ENCODE peak calls at places on chromosomes 4 and X, in nine cellular contexts. I is choroid plexus epithelial cell, G is prostate gland, O is MM.1S, E is BE2C, R is GM12865, Q is fibroblast of lung, U is OCI-LY7, P is GM23338. H is an unnamed sample.

GRCh38 chr4:185669288-185669687 is 134.0 kb upstream of the PDLIM3 start:
- DNase-seq in I (no peak), Q (no peak), P (no peak), R (no peak), G (no peak), U (no peak), E (no peak), O (no peak), H (no peak)

GRCh38 chrX:43836435-43837184 is 45.6 kb downstream of the MAOB start:
- DNase-seq in Q (peak), P (peak), O (no peak), U (peak), R (peak), G (no peak), E (no peak), I (peak), H (peak)

GRCh38 chrX:19881559-19881958 is 5.8 kb downstream of the SH3KBP1 start:
- DNase-seq in Q (no peak), P (no peak), O (no peak), I (no peak), G (no peak), U (no peak), R (no peak), E (no peak), H (no peak)

GRCh38 chrX:127038065-127038464 is 218.5 kb downstream of the PRR32 start:
- DNase-seq in G (no peak), I (no peak), O (peak), R (no peak), Q (no peak), U (no peak), P (peak), E (no peak), H (no peak)

GRCh38 chr4:164779811-164780216 is 25.9 kb downstream of the SMIM31 start:
- DNase-seq in I (peak), U (peak), E (peak), P (peak), Q (peak), G (peak), R (peak), O (peak), H (peak)

GRCh38 chr4:27024807-27025206 is 164.2 kb downstream of the STIM2 start:
- DNase-seq in P (no peak), G (no peak), Q (no peak), O (no peak), U (no peak), R (no peak), I (peak), E (no peak), H (no peak)

GRCh38 chr4:166146806-166147540 is 273.9 kb downstream of the TLL1 start:
- DNase-seq in U (no peak), Q (no peak), P (no peak), O (no peak), E (no peak), R (no peak), I (no peak), G (no peak), H (no peak)

GRCh38 chr4:76341063-76341462 is 34.5 kb downstream of the STBD1 start:
- DNase-seq in G (no peak), R (no peak), Q (peak), O (no peak), E (no peak), P (no peak), I (peak), U (no peak), H (peak)

GRCh38 chr4:16224669-16225068 is 1.6 kb downstream of the TAPT1 start:
- DNase-seq in E (no peak), G (no peak), U (no peak), Q (peak), P (no peak), R (no peak), I (no peak), O (no peak), H (no peak)

GRCh38 chr4:95694411-95694810 is 145.5 kb upstream of the PDHA2 start:
- DNase-seq in P (no peak), Q (no peak), G (no peak), U (no peak), O (no peak), I (no peak), E (no peak), R (no peak), H (no peak)

GRCh38 chr4:82851902-82852750 is 38.8 kb downstream of the SEC31A start:
- DNase-seq in I (peak), U (peak), R (peak), P (peak), Q (peak), G (no peak), E (no peak), O (peak), H (peak)

GRCh38 chr4:40719008-40719623 is 30.6 kb upstream of the NSUN7 start:
- DNase-seq in E (no peak), I (peak), R (peak), O (peak), P (peak), U (peak), G (peak), Q (peak), H (peak)

GRCh38 chr4:81722229-81722900 is 250.7 kb upstream of the RASGEF1B start:
- DNase-seq in P (no peak), R (no peak), I (no peak), Q (no peak), E (no peak), U (no peak), O (no peak), G (no peak), H (no peak)

GRCh38 chrX:54721424-54721823 is 76.6 kb downstream of the ITIH6 start:
- DNase-seq in O (no peak), G (no peak), Q (no peak), R (no peak), I (no peak), E (no peak), P (no peak), U (no peak), H (no peak)

GRCh38 chr4:180449395-180449956 is 1793.7 kb upstream of the TENM3 start:
- DNase-seq in G (no peak), I (peak), Q (peak), P (peak), E (peak), O (peak), U (peak), R (peak), H (no peak)

GRCh38 chrX:121876316-121876715 is 828.9 kb downstream of the GLUD2 start:
- DNase-seq in I (peak), U (no peak), P (peak), G (no peak), R (no peak), O (no peak), Q (no peak), E (no peak), H (peak)

GRCh38 chr4:140309124-140309870 is 64.1 kb upstream of the SCOC start:
- DNase-seq in I (peak), Q (peak), O (peak), G (no peak), R (no peak), E (no peak), U (no peak), P (peak), H (peak)

GRCh38 chr4:138938371-138938699 is 77.2 kb upstream of the NOCT start:
- DNase-seq in Q (peak), I (peak), G (no peak), O (peak), U (peak), P (peak), E (no peak), R (peak), H (peak)

GRCh38 chr4:89356086-89356485 is 48.5 kb upstream of the GPRIN3 start:
- DNase-seq in P (no peak), E (no peak), O (no peak), G (no peak), Q (no peak), U (no peak), I (no peak), R (no peak), H (no peak)

GRCh38 chr4:155571184-155571944 is 95.3 kb upstream of the GUCY1A1 start:
- DNase-seq in I (no peak), U (no peak), O (no peak), E (peak), Q (no peak), R (no peak), G (no peak), P (no peak), H (no peak)

GRCh38 chrX:48676893-48677270 is 6.7 kb upstream of the WAS start:
- DNase-seq in I (no peak), R (peak), E (no peak), G (no peak), Q (no peak), O (peak), U (peak), P (peak), H (no peak)

GRCh38 chr4:14111730-14112171 is 484.2 kb upstream of the BOD1L1 start:
- DNase-seq in E (no peak), R (no peak), G (peak), U (no peak), Q (peak), O (no peak), P (peak), I (no peak), H (peak)

GRCh38 chr4:73917081-73917501 is 47.9 kb downstream of the CXCL1 start:
- DNase-seq in O (no peak), E (no peak), G (no peak), R (no peak), P (no peak), U (no peak), Q (peak), I (peak), H (peak)

GRCh38 chrX:40012800-40013682 is 84.7 kb downstream of the BCOR start:
- DNase-seq in P (peak), Q (peak), R (peak), O (peak), I (peak), G (peak), E (no peak), U (peak), H (peak)

GRCh38 chrX:97806238-97806637 is 922.5 kb downstream of the RPA4 start:
- DNase-seq in R (no peak), Q (peak), P (no peak), E (no peak), G (no peak), O (no peak), U (no peak), I (no peak), H (peak)

GRCh38 chr4:74038161-74039064 is at the start of gene CXCL3:
- DNase-seq in I (peak), O (no peak), R (peak), U (no peak), P (peak), Q (peak), E (peak), G (peak), H (peak)

GRCh38 chrX:1519022-1519497 is 17.9 kb downstream of the P2RY8 start:
- DNase-seq in G (no peak), P (no peak), E (no peak), I (no peak), O (no peak), U (no peak), R (no peak), Q (no peak), H (no peak)

GRCh38 chr4:39305902-39306677 is 60.1 kb downstream of the RFC1 start:
- DNase-seq in Q (peak), I (peak), P (no peak), U (no peak), R (no peak), E (no peak), O (no peak), G (no peak), H (no peak)

GRCh38 chrX:33339219-33339618 is 127.9 kb upstream of the DMD start:
- DNase-seq in R (no peak), O (no peak), U (no peak), G (no peak), E (peak), Q (peak), P (peak), I (peak), H (peak)

GRCh38 chr4:103075435-103075893 is 1.1 kb downstream of the SLC9B2 start:
- DNase-seq in O (peak), R (peak), Q (peak), I (peak), E (no peak), G (no peak), P (no peak), U (no peak), H (peak)

GRCh38 chr4:174681723-174682300 is 147.2 kb downstream of the GLRA3 start:
- DNase-seq in P (no peak), E (no peak), Q (peak), R (no peak), U (no peak), O (no peak), G (no peak), I (peak), H (peak)

GRCh38 chr4:47418147-47418546 is 45.4 kb downstream of the COMMD8 start:
- DNase-seq in E (no peak), Q (peak), O (no peak), I (peak), U (no peak), R (no peak), G (no peak), P (no peak), H (peak)

GRCh38 chr4:22635692-22636091 is 57.0 kb upstream of the GBA3 start:
- DNase-seq in P (peak), U (no peak), R (no peak), G (no peak), E (no peak), I (no peak), Q (no peak), O (no peak), H (no peak)

GRCh38 chr4:107379054-107379869 is 340.8 kb downstream of the PAPSS1 start:
- DNase-seq in O (no peak), G (no peak), R (no peak), E (no peak), U (no peak), P (peak), I (peak), Q (peak), H (peak)

GRCh38 chr4:17065821-17066220 is 167.4 kb upstream of the LDB2 start:
- DNase-seq in G (no peak), P (no peak), I (no peak), O (no peak), R (no peak), U (no peak), E (no peak), Q (no peak), H (no peak)

GRCh38 chr4:7892212-7893019 is 47.2 kb downstream of the AFAP1 start:
- DNase-seq in R (no peak), E (peak), Q (peak), U (no peak), I (peak), P (no peak), G (no peak), O (no peak), H (peak)

GRCh38 chrX:39815621-39816020 is 282.1 kb downstream of the BCOR start:
- DNase-seq in Q (no peak), I (no peak), O (no peak), P (peak), R (peak), E (peak), G (no peak), U (peak), H (no peak)

GRCh38 chrX:70168238-70169188 is 8.8 kb upstream of the DGAT2L6 start:
- DNase-seq in R (no peak), I (peak), E (no peak), O (no peak), P (peak), G (no peak), U (peak), Q (peak), H (peak)

GRCh38 chrX:49761481-49761880 is 65.7 kb upstream of the PAGE1 start:
- DNase-seq in G (no peak), O (peak), U (peak), I (peak), E (no peak), R (peak), P (peak), Q (peak), H (peak)

DNA sequence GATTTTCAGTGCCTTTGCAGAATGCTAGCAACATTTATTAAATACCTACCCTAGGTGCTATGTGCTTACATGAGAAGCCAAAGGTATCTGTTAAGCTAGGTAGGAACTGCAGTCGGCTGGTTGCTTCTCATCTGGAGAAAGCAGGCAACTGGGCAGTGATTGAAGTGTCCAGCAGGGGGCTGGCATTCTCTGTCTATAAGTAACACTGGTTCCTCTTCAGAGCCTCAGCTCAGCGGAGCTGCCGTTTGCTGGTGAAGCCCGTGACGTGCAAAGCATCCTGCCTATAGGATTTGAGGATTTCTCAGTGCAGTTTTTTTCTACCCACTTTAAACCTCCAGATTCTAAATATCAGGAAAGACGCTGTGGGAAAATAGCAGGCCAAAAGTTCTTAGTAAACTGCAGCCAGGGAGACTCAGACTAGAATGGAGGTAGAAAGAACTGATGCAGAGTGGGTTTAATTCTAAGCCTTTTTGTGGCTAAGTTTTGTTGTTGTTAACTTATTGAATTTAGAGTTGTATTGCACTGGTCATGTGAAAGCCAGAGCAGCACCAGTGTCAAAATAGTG is at the start of gene GRPR:
- DNase-seq in Q (peak), E (peak), G (peak), U (peak), O (peak), I (peak), P (peak), R (peak), H (peak)
- TF ChIP-seq CTCF in Q (peak), E (peak), G (peak), U (peak), O (peak), I (peak), P (peak), R (peak), H (peak)

GRCh38 chrX:15336023-15336413 is 695 bp upstream of the PIGA start:
- DNase-seq in G (peak), U (peak), E (no peak), O (peak), P (peak), R (peak), I (peak), Q (peak), H (peak)
- H3K4me3 ChIP-seq in G (peak), U (peak), E (peak), O (peak), P (peak), R (peak), I (peak), Q (peak), H (peak)

GRCh38 chr4:77701111-77701510 is 95.5 kb downstream of the CXCL13 start:
- DNase-seq in Q (no peak), O (no peak), U (no peak), R (no peak), P (no peak), E (no peak), I (no peak), G (no peak), H (no peak)

GRCh38 chr4:77697860-77698599 is 92.4 kb downstream of the CXCL13 start:
- DNase-seq in E (peak), I (peak), Q (peak), P (peak), U (peak), R (peak), O (no peak), G (peak), H (peak)

GRCh38 chr4:77695769-77696168 is 90.1 kb downstream of the CXCL13 start:
- DNase-seq in I (peak), R (no peak), O (no peak), E (no peak), P (no peak), U (no peak), G (no peak), Q (peak), H (peak)

GRCh38 chr4:77699731-77700210 is 94.2 kb downstream of the CXCL13 start:
- DNase-seq in U (peak), I (peak), E (peak), O (no peak), Q (peak), P (peak), G (no peak), R (no peak), H (peak)
- TF ChIP-seq CTCF in U (peak), I (peak), E (peak), O (no peak), Q (no peak), P (peak), G (no peak), R (no peak), H (peak)

DNA sequence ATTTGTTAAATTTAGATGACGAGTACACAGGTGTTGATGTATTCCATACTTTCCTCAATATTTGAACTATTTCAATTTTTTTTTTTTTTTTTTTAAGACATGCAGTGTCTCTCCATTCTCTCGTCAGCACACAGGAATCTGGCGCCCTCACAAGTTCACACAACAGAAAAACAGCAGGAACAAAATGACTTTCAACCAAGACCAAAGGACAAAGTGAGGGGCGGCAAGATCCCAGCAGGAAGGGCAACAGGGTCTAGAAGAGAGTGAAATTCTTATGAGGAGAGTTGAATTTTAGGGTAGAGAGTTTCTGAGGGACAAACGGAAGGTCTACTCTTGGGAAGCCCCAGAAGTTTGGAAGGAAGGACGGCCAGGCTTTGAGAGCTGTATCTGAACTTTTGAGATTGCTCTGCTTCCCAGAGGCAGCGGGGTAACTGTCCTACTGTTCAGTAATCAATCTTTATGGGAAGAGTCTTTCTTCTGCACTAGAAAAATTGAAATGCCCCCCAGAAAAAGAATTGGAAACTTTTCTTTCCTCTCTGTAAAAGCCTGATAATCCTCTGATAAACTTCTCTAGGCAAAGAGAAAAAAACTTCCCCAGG is 760.2 kb downstream of the RAB28 start:
- DNase-seq in Q (no peak), R (no peak), I (peak), P (peak), O (peak), E (no peak), G (no peak), U (no peak), H (peak)
- H3K4me3 ChIP-seq in Q (no peak), R (no peak), I (no peak), P (no peak), O (peak), E (no peak), G (no peak), U (no peak), H (no peak)

DNA sequence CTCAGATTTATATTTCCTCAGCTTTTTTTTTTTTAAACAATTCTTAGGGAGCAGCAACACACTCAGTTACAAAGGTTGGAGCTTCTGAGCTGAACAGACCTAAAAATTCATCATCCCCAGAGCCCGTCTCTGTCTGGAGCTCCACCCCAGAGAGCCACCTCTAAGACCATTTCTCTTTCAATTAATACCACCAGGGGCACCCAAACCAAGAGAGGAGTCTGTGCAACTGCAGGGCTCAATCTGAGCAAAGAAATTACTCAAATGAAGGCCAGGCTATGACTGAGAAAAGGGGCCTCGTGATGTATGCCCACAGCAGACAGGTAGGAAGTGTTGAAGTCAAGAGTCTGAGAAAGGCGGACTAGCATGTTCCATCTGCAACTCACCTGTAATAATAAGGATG is 95.5 kb downstream of the C4orf51 start:
- DNase-seq in G (no peak), Q (no peak), P (peak), U (no peak), R (no peak), E (no peak), O (no peak), I (no peak), H (no peak)
- TF ChIP-seq CTCF in G (no peak), Q (no peak), P (no peak), U (peak), R (no peak), E (no peak), O (no peak), I (no peak), H (no peak)

DNA sequence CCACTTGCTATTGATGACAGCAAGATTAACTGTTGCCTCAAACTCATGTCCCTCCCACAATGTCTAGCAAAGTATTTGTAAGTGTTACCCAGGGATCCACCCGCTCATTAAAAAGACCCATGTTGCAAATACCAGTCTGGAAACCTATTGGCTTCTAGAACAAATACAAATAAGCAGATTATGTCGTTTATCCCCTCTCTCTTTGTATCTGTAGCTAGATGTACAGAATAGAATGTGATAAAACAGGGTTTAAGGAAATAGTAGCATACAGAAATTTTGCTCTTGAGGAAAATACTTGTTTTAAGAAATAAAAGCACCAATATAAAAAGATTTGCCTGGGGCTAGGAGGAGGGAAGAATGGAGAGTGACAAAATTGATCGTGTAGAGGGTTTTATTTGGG is 142.7 kb upstream of the ZIC3 start:
- DNase-seq in U (no peak), R (no peak), E (no peak), P (no peak), I (no peak), Q (no peak), O (no peak), G (no peak), H (no peak)
- H3K4me3 ChIP-seq in U (no peak), R (no peak), E (no peak), P (no peak), I (no peak), Q (no peak), O (no peak), G (no peak), H (no peak)

H was measured in fibroblast of the aortic adventitia.